ENCODE peak calls at places on chromosomes 3 and 15, in seven cellular contexts. M, Q, R, C, K, I and N are unnamed samples. For H3K9me3 and H3K4me1, the result is how much of the 10 kb centered on the place peaks cover.

GRCh38 chr3:27591811-27592210 is 107.6 kb upstream of the SLC4A7 start:
- DNase-seq in Q (no peak), M (no peak), I (peak), C (no peak), R (no peak), K (no peak), N (peak)

GRCh38 chr3:46163551-46163981 is 44.5 kb downstream of the CCR1 start:
- DNase-seq in I (no peak), C (peak), Q (no peak), R (no peak), K (peak), M (no peak), N (no peak)

GRCh38 chr3:5304789-5305680 is 117.5 kb downstream of the EDEM1 start:
- DNase-seq in K (peak), M (no peak), R (no peak), Q (no peak), C (peak), I (no peak), N (peak)

GRCh38 chr15:44636976-44637375 is 26.5 kb downstream of the SPG11 start:
- DNase-seq in I (no peak), Q (no peak), M (no peak), R (no peak), K (no peak), C (no peak), N (no peak)

GRCh38 chr3:31509147-31509728 is 23.5 kb upstream of the STT3B start:
- DNase-seq in K (no peak), C (no peak), M (no peak), Q (no peak), I (no peak), R (no peak), N (peak)

GRCh38 chr15:47409038-47409437 is 308.3 kb upstream of the SEMA6D start:
- DNase-seq in Q (no peak), C (no peak), I (no peak), K (no peak), M (no peak), R (no peak), N (no peak)

GRCh38 chr3:63344676-63345075 is 66.6 kb downstream of the SYNPR start:
- DNase-seq in R (no peak), Q (no peak), I (no peak), M (no peak), C (no peak), K (no peak), N (no peak)

GRCh38 chr15:73946046-73946678 is 19.9 kb downstream of the LOXL1 start:
- DNase-seq in M (no peak), R (no peak), K (no peak), I (no peak), C (no peak), Q (no peak), N (no peak)

GRCh38 chr3:21785765-21786453 is 34.9 kb upstream of the ZNF385D start:
- DNase-seq in K (no peak), C (no peak), Q (no peak), M (no peak), I (no peak), R (no peak), N (no peak)

GRCh38 chr15:86267892-86268291 is 188.2 kb downstream of the AGBL1 start:
- DNase-seq in I (no peak), M (no peak), Q (no peak), R (no peak), C (no peak), K (no peak), N (no peak)

GRCh38 chr3:119555309-119555735 is 4.1 kb downstream of the CD80 start:
- DNase-seq in Q (no peak), C (no peak), I (no peak), M (no peak), K (no peak), R (no peak), N (no peak)

GRCh38 chr15:52262364-52262763 is 33.2 kb downstream of the MYO5C start:
- DNase-seq in C (no peak), M (no peak), Q (no peak), I (no peak), R (no peak), K (no peak), N (no peak)

GRCh38 chr3:39707314-39707909 is 102.0 kb upstream of the MYRIP start:
- DNase-seq in M (no peak), I (no peak), C (no peak), Q (no peak), R (no peak), K (peak), N (no peak)

GRCh38 chr3:169246158-169246557 is 417.4 kb downstream of the MECOM start:
- DNase-seq in K (no peak), C (no peak), R (no peak), Q (no peak), I (no peak), M (no peak), N (no peak)

GRCh38 chr3:132804498-132804897 is 82.3 kb upstream of the NPHP3 start:
- DNase-seq in K (no peak), R (no peak), M (no peak), Q (no peak), I (no peak), C (peak), N (no peak)

GRCh38 chr3:175005193-175005592 is 146.1 kb downstream of the NAALADL2 start:
- DNase-seq in Q (no peak), K (no peak), C (no peak), I (no peak), R (no peak), M (no peak), N (no peak)

GRCh38 chr15:84586641-84587160 is 14.1 kb upstream of the ZSCAN2 start:
- DNase-seq in R (no peak), K (no peak), Q (no peak), I (no peak), C (peak), M (no peak), N (no peak)

GRCh38 chr3:77084511-77084910 is 44.6 kb downstream of the ROBO2 start:
- DNase-seq in M (no peak), R (no peak), C (no peak), Q (no peak), I (no peak), K (no peak), N (no peak)

GRCh38 chr15:100125627-100126231 is 216.0 kb downstream of the ADAMTS17 start:
- DNase-seq in C (no peak), M (no peak), R (peak), K (no peak), Q (no peak), I (peak), N (no peak)

GRCh38 chr3:13136426-13136825 is 63.2 kb upstream of the IQSEC1 start:
- DNase-seq in K (no peak), Q (no peak), I (no peak), R (no peak), M (no peak), C (no peak), N (no peak)

GRCh38 chr15:45641374-45641778 is 6.5 kb downstream of the SQOR start:
- DNase-seq in C (peak), I (peak), Q (no peak), R (no peak), K (no peak), M (no peak), N (no peak)

GRCh38 chr3:17544632-17545031 is 197.8 kb downstream of the TBC1D5 start:
- DNase-seq in C (no peak), K (no peak), I (no peak), Q (no peak), M (no peak), R (no peak), N (no peak)

GRCh38 chr3:108301695-108302404 is 5.5 kb downstream of the HHLA2 start:
- DNase-seq in I (no peak), M (no peak), K (no peak), R (no peak), Q (no peak), C (peak), N (peak)

GRCh38 chr15:85625856-85626255 is 168.9 kb downstream of the KLHL25 start:
- DNase-seq in R (no peak), C (peak), M (no peak), I (no peak), Q (no peak), K (no peak), N (no peak)

GRCh38 chr15:70509282-70510272 is 253.8 kb downstream of the UACA start:
- DNase-seq in M (no peak), Q (no peak), K (no peak), R (no peak), C (no peak), I (no peak), N (no peak)

GRCh38 chr15:94414921-94415320 is 183.6 kb downstream of the MCTP2 start:
- DNase-seq in R (no peak), M (no peak), K (no peak), C (no peak), I (no peak), Q (no peak), N (no peak)

GRCh38 chr15:33675246-33675645 is 293.1 kb upstream of the CHRM5 start:
- DNase-seq in K (peak), I (no peak), R (no peak), C (peak), Q (no peak), M (no peak), N (no peak)

GRCh38 chr3:13042127-13042931 is 30.9 kb downstream of the IQSEC1 start:
- DNase-seq in M (no peak), Q (no peak), K (no peak), R (no peak), I (no peak), C (no peak), N (no peak)

GRCh38 chr3:64329037-64329436 is 103.8 kb upstream of the PRICKLE2 start:
- DNase-seq in M (no peak), I (no peak), K (no peak), R (no peak), C (peak), Q (no peak), N (no peak)

GRCh38 chr3:16147226-16147625 is 27.3 kb upstream of the GALNT15 start:
- DNase-seq in K (no peak), C (peak), I (no peak), M (no peak), R (no peak), Q (no peak), N (no peak)

GRCh38 chr3:52174896-52175295 is 20.7 kb upstream of the POC1A start:
- DNase-seq in M (no peak), K (no peak), C (peak), I (no peak), R (no peak), Q (no peak), N (no peak)

GRCh38 chr15:30885814-30886213 is 17.9 kb upstream of the FAN1 start:
- DNase-seq in M (no peak), I (no peak), R (no peak), C (no peak), K (no peak), Q (no peak), N (no peak)

GRCh38 chr3:152719264-152719663 is 115.7 kb upstream of the P2RY1 start:
- DNase-seq in R (no peak), M (no peak), Q (no peak), C (peak), I (no peak), K (no peak), N (no peak)

GRCh38 chr3:141280086-141280485 is 48.5 kb downstream of the PXYLP1 start:
- DNase-seq in K (no peak), M (no peak), I (peak), C (no peak), R (no peak), Q (no peak), N (no peak)
- H3K9me3 ChIP-seq in K (under half), M (under half), I (under half), C (under half), R (under half), Q (under half), N (under half)

GRCh38 chr3:101687142-101687931 is 819 bp upstream of the RPL24 start:
- DNase-seq in K (no peak), M (no peak), R (no peak), Q (no peak), C (peak), I (no peak), N (no peak)

GRCh38 chr3:101690972-101691371 is 4.5 kb upstream of the RPL24 start:
- DNase-seq in Q (no peak), I (no peak), R (no peak), C (no peak), M (no peak), K (no peak), N (no peak)

GRCh38 chr3:101689291-101689690 is 2.8 kb upstream of the RPL24 start:
- DNase-seq in C (no peak), R (no peak), Q (no peak), M (no peak), K (no peak), I (no peak), N (no peak)

GRCh38 chr3:101685050-101685400 is 1.5 kb downstream of the RPL24 start:
- DNase-seq in R (no peak), Q (no peak), C (no peak), M (no peak), K (no peak), I (no peak), N (no peak)

GRCh38 chr3:101685870-101686307 is 629 bp downstream of the RPL24 start:
- DNase-seq in Q (no peak), M (no peak), K (no peak), I (no peak), R (no peak), C (no peak), N (no peak)
- H3K4me1 ChIP-seq in Q (under half), M (under half), K (under half), I (under half), R (under half), C (under half), N (under half)

DNA sequence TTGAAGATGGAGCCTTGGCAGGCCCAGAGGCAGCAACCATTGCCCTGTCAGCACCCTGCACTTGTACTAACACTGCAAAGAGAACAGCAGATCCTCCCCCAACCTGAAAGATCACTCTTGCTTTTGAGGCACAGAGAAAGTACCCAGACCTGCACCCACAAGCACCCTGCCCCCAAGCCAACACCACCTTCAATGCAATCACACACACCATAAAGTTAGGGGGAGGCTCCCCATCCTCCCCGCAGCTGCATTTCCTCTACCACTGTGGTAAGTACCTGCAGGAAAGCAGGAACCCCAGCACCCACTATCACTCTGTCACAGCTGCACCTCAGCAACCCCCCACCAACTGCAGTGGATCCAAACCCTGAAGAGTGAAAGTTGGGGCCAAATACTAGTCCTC is 12.0 kb downstream of the OR5K3 start:
- DNase-seq in R (no peak), M (no peak), C (no peak), K (no peak), I (no peak), Q (no peak), N (no peak)
- H3K9me3 ChIP-seq in R (half or more), M (under half), C (under half), K (under half), I (under half), Q (under half), N (under half)

DNA sequence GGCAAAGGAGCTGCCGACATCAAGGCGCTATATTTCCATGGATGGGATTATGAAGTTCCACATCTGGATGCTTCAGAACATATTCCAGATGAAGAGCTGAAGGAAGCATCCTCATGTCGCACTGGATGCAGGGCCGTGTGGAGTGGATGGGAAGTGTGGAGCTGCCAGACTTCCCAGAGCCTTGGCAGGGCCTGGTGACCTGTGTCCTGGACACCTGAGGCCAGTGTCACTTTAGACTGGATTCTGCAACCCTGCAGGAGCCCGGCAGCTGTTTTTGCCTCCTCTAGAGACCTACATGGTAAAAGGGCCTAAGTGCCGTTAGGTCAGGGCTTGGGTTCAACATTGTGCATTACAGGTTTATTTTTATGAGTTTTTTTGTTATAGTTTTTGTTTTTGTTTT is 11.3 kb upstream of the XYLB start:
- DNase-seq in R (no peak), K (no peak), Q (no peak), I (no peak), C (no peak), M (no peak), N (no peak)
- H3K4me1 ChIP-seq in R (under half), K (under half), Q (under half), I (under half), C (under half), M (under half), N (under half)